ENCODE peak calls at places on chromosome 12, in eight cellular contexts. W, Q, P, M, O, V, Z and L are unnamed samples.

GRCh38 chr12:67546718-67547117 is 101.8 kb upstream of the DYRK2 start:
- DNase-seq in P (no peak), V (no peak), M (no peak), O (no peak), W (no peak), Z (no peak), Q (no peak), L (no peak)

GRCh38 chr12:117968826-117969659 is at the start of gene KSR2:
- DNase-seq in Q (peak; percentile 66), M (no peak), Z (peak; percentile 3), W (peak; percentile 56), O (peak; percentile 44), V (peak; percentile 16), P (peak; percentile 99), L (no peak)

GRCh38 chr12:114952573-114953196 is 268.7 kb upstream of the TBX3 start:
- DNase-seq in Q (no peak), P (no peak), Z (peak; percentile 70), W (no peak), V (no peak), M (no peak), O (no peak), L (no peak)

GRCh38 chr12:76782440-76782996 is 18.6 kb downstream of the ZDHHC17 start:
- DNase-seq in Q (no peak), V (no peak), O (no peak), M (no peak), P (no peak), Z (no peak), W (no peak), L (no peak)

GRCh38 chr12:110846615-110847566 is at the start of gene CCDC63:
- DNase-seq in W (peak; percentile 47), P (no peak), Z (peak; percentile 50), M (peak; percentile 18), O (no peak), V (peak; percentile 30), Q (peak; percentile 57), L (no peak)

GRCh38 chr12:127388985-127389384 is 878.0 kb upstream of the TMEM132C start:
- DNase-seq in V (peak; percentile 27), Z (no peak), O (no peak), W (peak; percentile 65), Q (no peak), M (no peak), P (no peak), L (no peak)

GRCh38 chr12:4011597-4011996 is 138.4 kb upstream of the PARP11 start:
- DNase-seq in Q (no peak), W (no peak), M (no peak), P (no peak), Z (no peak), O (no peak), V (no peak), L (no peak)

GRCh38 chr12:91921555-91921954 is 224.1 kb downstream of the BTG1 start:
- DNase-seq in M (no peak), O (no peak), V (peak; percentile 30), Z (no peak), W (no peak), P (no peak), Q (no peak), L (no peak)

GRCh38 chr12:13661005-13661887 is 320.2 kb downstream of the GRIN2B start:
- DNase-seq in Z (peak; percentile 23), V (peak; percentile 56), M (no peak), O (no peak), Q (peak; percentile 53), P (peak; percentile 6), W (peak; percentile 50), L (no peak)